ENCODE peak calls at places on chromosomes 3 and 15, in six cellular contexts. L is LHCN-M2, G is WTC11, N is endothelial cell of umbilical vein, W is K562, V is GM03348. B is an unnamed sample.

GRCh38 chr15:72198410-72199270 is 1.1 kb upstream of the GRAMD2A start:
- DNase-seq in L (no peak), G (no peak), N (no peak), W (no peak), V (no peak), B (peak)

GRCh38 chr3:190012314-190012782 is 108.3 kb downstream of the P3H2 start:
- DNase-seq in L (peak), G (no peak), N (peak), W (no peak), V (peak), B (no peak)

GRCh38 chr3:42711491-42712343 is 9.1 kb upstream of the HHATL start:
- DNase-seq in L (peak), G (peak), N (no peak), W (no peak), V (no peak), B (no peak)

GRCh38 chr3:71207632-71208031 is 375.9 kb downstream of the FOXP1 start:
- DNase-seq in L (no peak), G (no peak), N (no peak), W (peak), V (no peak), B (no peak)

GRCh38 chr3:141152801-141153678 is 78.6 kb upstream of the PXYLP1 start:
- DNase-seq in L (no peak), G (no peak), N (no peak), W (no peak), V (no peak), B (no peak)

GRCh38 chr3:129611812-129612349 is 5.4 kb upstream of the PLXND1 start:
- DNase-seq in L (no peak), G (peak), N (peak), W (no peak), V (peak), B (no peak)

GRCh38 chr15:47750030-47750739 is 32.9 kb downstream of the SEMA6D start:
- DNase-seq in L (peak), G (no peak), N (peak), W (no peak), V (peak), B (no peak)

GRCh38 chr15:44194397-44195150 is 497 bp downstream of the FRMD5 start:
- DNase-seq in L (peak), G (no peak), N (peak), W (peak), V (peak), B (no peak)

GRCh38 chr3:32175607-32176197 is 62.8 kb upstream of the CMTM8 start:
- DNase-seq in L (peak), G (peak), N (peak), W (peak), V (peak), B (no peak)

GRCh38 chr3:186589115-186589514 is 18.6 kb downstream of the DNAJB11 start:
- DNase-seq in L (peak), G (no peak), N (no peak), W (peak), V (no peak), B (no peak)

B was measured in NCI-H510A.